ENCODE peak calls at places on chromosome 14, in four cellular contexts. Q is transverse colon, D is GM23248, N is adrenal gland. A is an unnamed sample.

GRCh38 chr14:56333361-56334279 is 215.4 kb downstream of the PELI2 start:
- DNase-seq in Q (no peak), D (peak; percentile 82), N (no peak), A (no peak)

GRCh38 chr14:93884950-93885349 is 42.2 kb upstream of the FAM181A start:
- DNase-seq in Q (no peak), D (no peak), N (no peak), A (no peak)

GRCh38 chr14:75700295-75700694 is 39.2 kb downstream of the TTLL5 start:
- DNase-seq in Q (no peak), D (no peak), N (no peak), A (no peak)

GRCh38 chr14:85576848-85577541 is 47.1 kb downstream of the FLRT2 start:
- DNase-seq in Q (no peak), D (peak; percentile 29), N (no peak), A (no peak)

GRCh38 chr14:77347746-77348145 is 26.9 kb downstream of the GSTZ1 start:
- DNase-seq in Q (no peak), D (no peak), N (no peak), A (peak; percentile 26)

GRCh38 chr14:63512861-63513260 is 30.3 kb downstream of the PPP2R5E start:
- DNase-seq in Q (no peak), D (no peak), N (no peak), A (no peak)

GRCh38 chr14:94635143-94635542 is 23.0 kb downstream of the SERPINA3 start:
- DNase-seq in Q (no peak), D (no peak), N (no peak), A (no peak)

GRCh38 chr14:51225751-51226150 is 14.3 kb upstream of the TMX1 start:
- DNase-seq in Q (no peak), D (no peak), N (no peak), A (no peak)

GRCh38 chr14:55301722-55302121 is 30.5 kb downstream of the FBXO34 start:
- DNase-seq in Q (no peak), D (peak; percentile 62), N (no peak), A (peak; percentile 8)

GRCh38 chr14:100018482-100018881 is 46.7 kb upstream of the EVL start:
- DNase-seq in Q (no peak), D (no peak), N (no peak), A (peak; percentile 24)

GRCh38 chr14:68762944-68763831 is 29.7 kb downstream of the ZFP36L1 start:
- DNase-seq in Q (no peak), D (peak; percentile 92), N (peak; percentile 80), A (no peak)

GRCh38 chr14:57578427-57579220 is 85.0 kb upstream of the CCDC198 start:
- DNase-seq in Q (no peak), D (no peak), N (no peak), A (no peak)

GRCh38 chr14:70920608-70921007 is 13.3 kb downstream of the PCNX1 start:
- DNase-seq in Q (no peak), D (peak; percentile 49), N (no peak), A (no peak)

GRCh38 chr14:24437020-24437735 is 5.4 kb downstream of the SDR39U1 start:
- DNase-seq in Q (no peak), D (no peak), N (no peak), A (no peak)

GRCh38 chr14:24438198-24439095 is 4.1 kb downstream of the SDR39U1 start:
- DNase-seq in Q (no peak), D (no peak), N (no peak), A (no peak)

GRCh38 chr14:24436355-24437019 is 6.1 kb downstream of the SDR39U1 start:
- DNase-seq in Q (no peak), D (peak; percentile 90), N (peak; percentile 64), A (peak; percentile 32)

GRCh38 chr14:24439257-24439656 is 3.3 kb downstream of the SDR39U1 start:
- DNase-seq in Q (no peak), D (no peak), N (no peak), A (no peak)

GRCh38 chr14:24437736-24438067 is 4.9 kb downstream of the SDR39U1 start:
- DNase-seq in Q (no peak), D (no peak), N (no peak), A (no peak)
- H3K4me1 ChIP-seq in Q (peaks cover 11% of the 10 kb centered on the region), D (peaks cover 22% of the 10 kb centered on the region), N (peaks cover 14% of the 10 kb centered on the region), A (peaks cover 4% of the 10 kb centered on the region)

GRCh38 chr14:106872619-106873446 is 1346.5 kb downstream of the TMEM121 start:
- DNase-seq in Q (peak; percentile 94), D (peak; percentile 24), N (peak; percentile 39), A (peak; percentile 31)
- H3K27ac ChIP-seq in Q (peak overlapping the region; percentile 47), D (no peak overlapping the region), N (no peak overlapping the region), A (no peak overlapping the region)

DNA sequence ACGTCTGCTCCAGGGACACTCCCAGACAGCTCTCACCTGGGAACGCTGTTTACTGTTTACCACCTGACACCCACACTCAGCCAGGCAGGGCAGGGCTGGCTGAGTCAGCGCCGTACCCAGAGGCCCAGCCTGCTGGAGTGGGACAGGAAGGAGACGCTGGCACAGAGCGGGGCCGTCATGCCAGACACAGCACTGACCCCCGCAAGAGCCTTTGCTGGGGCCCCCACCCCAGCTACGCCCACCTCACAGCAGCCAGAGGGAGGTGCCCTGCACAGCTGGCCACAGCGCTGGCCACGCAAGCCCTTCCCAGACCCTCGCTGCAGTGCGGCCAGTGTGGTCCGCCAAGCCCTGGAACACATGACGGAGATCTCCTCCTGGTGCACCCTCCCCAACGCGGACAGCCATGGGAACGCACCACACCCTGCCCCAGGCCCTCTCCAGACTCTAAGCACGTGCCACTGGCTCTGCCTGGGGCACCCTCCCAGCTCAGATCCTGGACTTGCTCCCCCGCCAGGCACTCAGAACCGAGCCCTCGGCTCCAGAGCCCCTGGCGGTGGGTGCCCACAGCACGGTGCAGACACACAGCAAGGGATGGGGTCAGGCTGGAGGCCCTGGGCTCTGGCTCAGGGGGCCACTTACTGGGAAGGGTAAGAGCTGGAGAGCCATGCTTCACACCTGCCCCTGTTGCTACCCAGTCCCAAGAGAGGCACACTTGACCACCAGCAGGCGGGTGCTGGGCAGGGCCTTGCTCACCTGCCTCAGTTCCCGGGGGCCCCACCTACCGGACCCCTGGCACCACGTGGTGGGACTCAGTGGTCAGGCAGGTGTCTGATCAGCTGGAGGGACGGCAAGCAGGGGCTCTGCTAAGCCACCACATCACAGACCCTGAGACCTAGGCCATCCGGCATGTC is 5.6 kb downstream of the AHNAK2 start:
- DNase-seq in Q (peak; percentile 84), D (peak; percentile 87), N (no peak), A (peak; percentile 92)
- H3K4me1 ChIP-seq in Q (peaks cover 68% of the 10 kb centered on the region), D (peaks cover 51% of the 10 kb centered on the region), N (peaks cover 15% of the 10 kb centered on the region), A (peaks cover 25% of the 10 kb centered on the region)

GRCh38 chr14:38544766-38545165 is 288.9 kb upstream of the CLEC14A start:
- DNase-seq in Q (no peak), D (no peak), N (no peak), A (no peak)
- H3K27ac ChIP-seq in Q (no peak overlapping the region), D (no peak overlapping the region), N (no peak overlapping the region), A (no peak overlapping the region)

GRCh38 chr14:96192049-96192448 is 12.6 kb upstream of the BDKRB2 start:
- DNase-seq in Q (no peak), D (no peak), N (no peak), A (no peak)
- H3K4me1 ChIP-seq in Q (no peaks in the 10 kb centered on the region), D (peaks cover 7% of the 10 kb centered on the region), N (no peaks in the 10 kb centered on the region), A (peaks cover 4% of the 10 kb centered on the region)